ENCODE peak calls at places on chromosomes 5 and 9, in seven cellular contexts. O is sigmoid colon, Z is transverse colon, T is A549, Q is IMR-90, D is uterus, U is prostate gland. H is an unnamed sample.

GRCh38 chr9:2093920-2094597 is 78.9 kb downstream of the SMARCA2 start:
- DNase-seq in O (no peak), Z (no peak), T (no peak), Q (peak; percentile 78), D (no peak), U (no peak), H (no peak)

GRCh38 chr5:60026174-60026573 is 132.6 kb upstream of the PDE4D start:
- DNase-seq in O (no peak), Z (no peak), T (peak; percentile 1), Q (peak; percentile 0), D (no peak), U (no peak), H (no peak)

GRCh38 chr9:17824191-17824926 is 245.5 kb downstream of the SH3GL2 start:
- DNase-seq in O (no peak), Z (no peak), T (no peak), Q (peak; percentile 1), D (no peak), U (no peak), H (no peak)

GRCh38 chr9:109245300-109245897 is 75.5 kb downstream of the EPB41L4B start:
- DNase-seq in O (no peak), Z (no peak), T (no peak), Q (no peak), D (no peak), U (no peak), H (no peak)

GRCh38 chr5:148806520-148806931 is 19.9 kb upstream of the ADRB2 start:
- DNase-seq in O (no peak), Z (no peak), T (no peak), Q (no peak), D (no peak), U (no peak), H (no peak)

GRCh38 chr9:92736816-92737606 is 27.6 kb downstream of the BICD2 start:
- DNase-seq in O (no peak), Z (no peak), T (no peak), Q (peak; percentile 28), D (no peak), U (no peak), H (no peak)

GRCh38 chr9:123318192-123318591 is 37.8 kb upstream of the CRB2 start:
- DNase-seq in O (no peak), Z (peak; percentile 21), T (no peak), Q (no peak), D (peak; percentile 36), U (no peak), H (no peak)

GRCh38 chr5:72503888-72504491 is 3.2 kb downstream of the ZNF366 start:
- DNase-seq in O (no peak), Z (no peak), T (peak; percentile 15), Q (peak; percentile 44), D (no peak), U (no peak), H (no peak)

GRCh38 chr5:151156732-151157402 is 712 bp downstream of the ANXA6 start:
- DNase-seq in O (peak; percentile 77), Z (no peak), T (no peak), Q (peak; percentile 23), D (peak; percentile 41), U (no peak), H (no peak)

GRCh38 chr5:180785151-180785781 is 17.3 kb downstream of the MGAT1 start:
- DNase-seq in O (no peak), Z (no peak), T (no peak), Q (peak; percentile 87), D (no peak), U (no peak), H (no peak)

GRCh38 chr5:35129921-35130485 is 82.3 kb upstream of the AGXT2 start:
- DNase-seq in O (no peak), Z (peak; percentile 51), T (no peak), Q (peak; percentile 65), D (no peak), U (peak; percentile 66), H (peak; percentile 61)

GRCh38 chr9:95457769-95458168 is 59.0 kb downstream of the PTCH1 start:
- DNase-seq in O (no peak), Z (no peak), T (no peak), Q (peak; percentile 92), D (no peak), U (no peak), H (no peak)

GRCh38 chr5:55027589-55027988 is 3.5 kb downstream of the GZMK start:
- DNase-seq in O (no peak), Z (no peak), T (no peak), Q (no peak), D (no peak), U (no peak), H (no peak)

GRCh38 chr5:149632311-149633251 is 51.3 kb downstream of the ARHGEF37 start:
- DNase-seq in O (peak; percentile 55), Z (peak; percentile 62), T (no peak), Q (peak; percentile 93), D (no peak), U (no peak), H (peak; percentile 82)

GRCh38 chr5:65749956-65750355 is 28.0 kb downstream of the NLN start:
- DNase-seq in O (no peak), Z (no peak), T (no peak), Q (no peak), D (no peak), U (no peak), H (no peak)

GRCh38 chr5:28226407-28226806 is 1188.0 kb upstream of the CDH9 start:
- DNase-seq in O (no peak), Z (no peak), T (no peak), Q (no peak), D (no peak), U (no peak), H (no peak)

GRCh38 chr5:19638461-19638860 is 349.5 kb downstream of the CDH18 start:
- DNase-seq in O (no peak), Z (no peak), T (no peak), Q (no peak), D (no peak), U (no peak), H (no peak)

GRCh38 chr5:88049737-88050136 is 218.9 kb downstream of the TMEM161B start:
- DNase-seq in O (no peak), Z (no peak), T (no peak), Q (no peak), D (no peak), U (no peak), H (no peak)

GRCh38 chr5:177194278-177194677 is 60.7 kb downstream of the NSD1 start:
- DNase-seq in O (no peak), Z (no peak), T (peak; percentile 33), Q (peak; percentile 94), D (peak; percentile 69), U (no peak), H (no peak)

GRCh38 chr9:136532799-136533774 is 12.8 kb downstream of the NOTCH1 start:
- DNase-seq in O (no peak), Z (no peak), T (no peak), Q (no peak), D (no peak), U (no peak), H (no peak)
- TF ChIP-seq POLR2A in O (no peak), Z (no peak), T (no peak), Q (no peak), D (no peak), U (no peak), H (no peak)

GRCh38 chr5:157485811-157486739 is 26.1 kb downstream of the NIPAL4 start:
- DNase-seq in O (peak; percentile 55), Z (peak; percentile 58), T (no peak), Q (no peak), D (no peak), U (no peak), H (no peak)

GRCh38 chr5:157487358-157487757 is 27.3 kb downstream of the NIPAL4 start:
- DNase-seq in O (peak; percentile 38), Z (peak; percentile 67), T (no peak), Q (no peak), D (no peak), U (no peak), H (no peak)

GRCh38 chr5:157486861-157487260 is 26.8 kb downstream of the NIPAL4 start:
- DNase-seq in O (no peak), Z (no peak), T (no peak), Q (no peak), D (no peak), U (no peak), H (no peak)

GRCh38 chr5:157484768-157485167 is 24.8 kb downstream of the NIPAL4 start:
- DNase-seq in O (peak; percentile 74), Z (no peak), T (no peak), Q (peak; percentile 23), D (no peak), U (no peak), H (no peak)

DNA sequence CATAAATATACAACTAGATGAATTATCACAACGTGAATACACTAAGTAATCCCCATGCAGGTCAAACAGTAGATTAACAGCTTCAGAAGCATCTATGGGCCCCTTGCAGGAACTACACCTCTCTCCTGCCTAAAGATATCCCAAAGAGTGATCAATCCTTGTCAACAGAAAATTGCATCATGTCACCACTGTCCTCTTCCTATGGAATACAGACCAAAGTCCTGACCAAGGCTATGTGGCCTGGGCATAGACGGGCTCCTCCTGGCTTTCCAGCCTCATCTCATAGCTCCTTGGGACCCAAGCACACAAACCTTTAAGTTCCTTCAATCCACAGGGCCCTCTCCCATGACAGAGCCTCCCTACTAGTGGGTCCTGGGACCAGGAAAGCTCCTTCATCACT is 25.3 kb downstream of the NIPAL4 start:
- DNase-seq in O (peak; percentile 32), Z (no peak), T (no peak), Q (no peak), D (no peak), U (no peak), H (no peak)
- TF ChIP-seq POLR2A in O (no peak), Z (no peak), T (no peak), Q (no peak), D (no peak), U (no peak), H (no peak)

DNA sequence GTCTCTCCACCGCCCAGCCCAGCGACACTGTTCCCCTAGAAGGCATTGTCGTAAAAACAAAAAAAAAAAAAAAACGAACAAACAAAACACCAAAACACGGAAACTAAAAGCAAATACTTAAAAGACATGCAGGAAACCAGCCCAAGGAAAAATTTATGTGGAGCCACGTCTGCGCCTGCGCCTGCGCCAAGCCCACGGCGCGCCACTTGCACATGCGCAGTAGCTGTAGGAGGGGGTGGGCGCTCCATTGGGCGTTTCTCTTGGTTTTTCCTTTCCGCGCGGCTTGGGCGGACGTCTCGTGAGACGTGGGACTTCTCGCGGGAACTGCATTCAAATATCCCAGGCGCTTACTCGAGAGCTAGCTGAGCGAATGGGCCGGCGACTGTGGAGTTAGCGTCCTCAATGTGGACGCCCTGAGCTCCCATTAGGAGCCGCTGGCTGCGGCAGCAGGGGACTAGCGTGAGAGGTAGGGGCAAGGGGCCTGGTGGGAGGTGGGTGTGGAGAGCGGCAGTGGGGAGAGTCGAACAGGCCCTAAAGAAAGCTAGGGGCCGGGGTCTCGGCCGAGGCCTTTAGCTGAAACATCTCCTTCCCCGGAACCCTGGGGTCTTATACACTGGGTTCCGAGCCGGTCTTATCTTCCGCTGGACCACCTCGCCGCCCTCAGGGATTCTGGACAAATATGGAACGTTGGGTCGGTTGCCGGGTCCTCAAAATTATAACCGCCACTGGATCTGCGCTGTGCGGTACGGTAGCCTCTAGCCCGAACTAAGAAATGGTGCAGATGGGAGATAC is at the start of gene SPDL1:
- DNase-seq in O (peak; percentile 97), Z (peak; percentile 97), T (peak; percentile 81), Q (peak; percentile 95), D (peak; percentile 96), U (peak; percentile 95), H (peak; percentile 95)
- TF ChIP-seq POLR2A in O (no peak), Z (peak; percentile 48), T (peak; percentile 79), Q (peak; percentile 87), D (peak; percentile 59), U (peak; percentile 75), H (peak; percentile 37)

GRCh38 chr5:128397878-128398277 is 140.2 kb downstream of the FBN2 start:
- DNase-seq in O (no peak), Z (no peak), T (no peak), Q (no peak), D (no peak), U (no peak), H (no peak)
- TF ChIP-seq POLR2A in O (no peak), Z (no peak), T (no peak), Q (no peak), D (no peak), U (no peak), H (no peak)

H was measured in stomach.